ENCODE peak calls at places on chromosome 1, in six cellular contexts. G is fibroblast of lung, L is ovary, W is activated B cell treated with CpG ODN at 0.5 μM for 24 hours, M is caudate nucleus, H is mucosa of gallbladder. J is an unnamed sample.

GRCh38 chr1:86779308-86780191 is 75.2 kb downstream of the SH3GLB1 start:
- DNase-seq in G (peak; percentile 60), M (peak; percentile 21), H (no peak), L (no peak), W (no peak), J (no peak)

GRCh38 chr1:3611170-3612019 is at the start of gene MEGF6:
- DNase-seq in W (no peak), L (peak; percentile 79), H (peak; percentile 57), M (no peak), G (peak; percentile 29), J (no peak)

GRCh38 chr1:97870574-97870973 is 50.3 kb downstream of the DPYD start:
- DNase-seq in H (no peak), L (no peak), M (no peak), W (no peak), G (no peak), J (no peak)

GRCh38 chr1:47262787-47263413 is 30.9 kb upstream of the TAL1 start:
- DNase-seq in L (no peak), H (peak; percentile 49), W (no peak), G (peak; percentile 29), M (no peak), J (no peak)

GRCh38 chr1:77874804-77875445 is 13.5 kb upstream of the NEXN start:
- DNase-seq in G (peak; percentile 63), W (no peak), L (no peak), H (no peak), M (no peak), J (no peak)

GRCh38 chr1:154941332-154941995 is 4.9 kb upstream of the PMVK start:
- DNase-seq in L (peak; percentile 84), M (no peak), W (no peak), H (peak; percentile 45), G (no peak), J (peak; percentile 22)

GRCh38 chr1:183837062-183837461 is 32.1 kb downstream of the RGL1 start:
- DNase-seq in W (no peak), L (no peak), H (no peak), G (no peak), M (no peak), J (no peak)

GRCh38 chr1:211925016-211925415 is 94.5 kb upstream of the LPGAT1 start:
- DNase-seq in W (no peak), G (no peak), H (no peak), L (no peak), M (no peak), J (no peak)

GRCh38 chr1:52520149-52520548 is 32.7 kb downstream of the TUT4 start:
- DNase-seq in H (no peak), G (peak; percentile 22), M (no peak), W (no peak), L (no peak), J (no peak)

GRCh38 chr1:243325305-243325890 is 69.6 kb downstream of the SDCCAG8 start:
- DNase-seq in G (peak; percentile 52), M (no peak), W (no peak), L (no peak), H (no peak), J (no peak)

GRCh38 chr1:227273557-227273956 is 44.7 kb downstream of the CDC42BPA start:
- DNase-seq in W (no peak), G (peak; percentile 13), M (no peak), L (no peak), H (peak; percentile 19), J (no peak)

J was measured in nucleus accumbens.